ENCODE peak calls at places on chromosomes 3 and 15, in nine cellular contexts. S is AG04450; H is HEK293T; P is endodermal cell; M is activated CD8-positive, alpha-beta T cell treated with anti-CD3 and anti-CD28 coated beads, Interleukin-2, amount 10 ng/mL, durations not matched to agents 7 days and 5 days; C is heart left ventricle; K is activated naive CD4-positive, alpha-beta T cell treated with anti-CD3 and anti-CD28 coated beads for 36 hours; U is activated CD4-positive, alpha-beta T cell treated with anti-CD3 and anti-CD28 coated beads for 24 hours; F is memory B cell. W is an unnamed sample.
A peak's percentile ranks its signal among the peaks of the same experiment; 100 is the strongest.

GRCh38 chr3:36875397-36875796 is 69.5 kb downstream of the TRANK1 start:
- DNase-seq in S (no peak), H (no peak), P (no peak), M (no peak), C (no peak), K (no peak), U (no peak), F (no peak), W (no peak)

GRCh38 chr3:140493271-140493670 is 184.6 kb upstream of the TRIM42 start:
- DNase-seq in S (no peak), H (no peak), P (no peak), M (no peak), C (no peak), K (no peak), U (no peak), F (no peak), W (no peak)

GRCh38 chr15:62165029-62165792 is at the start of gene C2CD4B:
- DNase-seq in S (no peak), H (no peak), P (peak; percentile 90), M (peak; percentile 33), C (peak; percentile 84), K (peak; percentile 37), U (no peak), F (no peak), W (no peak)

GRCh38 chr15:97026781-97027180 is 696.3 kb downstream of the NR2F2 start:
- DNase-seq in S (no peak), H (no peak), P (no peak), M (no peak), C (no peak), K (no peak), U (no peak), F (no peak), W (no peak)

GRCh38 chr3:8937064-8938020 is 25.9 kb downstream of the RAD18 start:
- DNase-seq in S (peak; percentile 52), H (no peak), P (no peak), M (no peak), C (no peak), K (no peak), U (no peak), F (no peak), W (peak; percentile 57)

GRCh38 chr3:58567251-58567515 is 10.0 kb downstream of the FAM107A start:
- DNase-seq in S (no peak), H (no peak), P (peak; percentile 50), M (no peak), C (no peak), K (no peak), U (no peak), F (no peak), W (no peak)

GRCh38 chr15:100278596-100279380 is 63.0 kb downstream of the ADAMTS17 start:
- DNase-seq in S (no peak), H (peak; percentile 3), P (no peak), M (peak; percentile 4), C (no peak), K (no peak), U (no peak), F (no peak), W (no peak)

GRCh38 chr3:17552351-17552750 is 190.1 kb downstream of the TBC1D5 start:
- DNase-seq in S (no peak), H (no peak), P (no peak), M (no peak), C (no peak), K (no peak), U (no peak), F (no peak), W (no peak)

GRCh38 chr3:152322756-152323155 is 54.0 kb downstream of the MBNL1 start:
- DNase-seq in S (no peak), H (no peak), P (no peak), M (no peak), C (no peak), K (no peak), U (no peak), F (no peak), W (no peak)

GRCh38 chr15:80154336-80154735 is 1.5 kb downstream of the FAH start:
- DNase-seq in S (no peak), H (no peak), P (no peak), M (no peak), C (no peak), K (no peak), U (no peak), F (no peak), W (no peak)

GRCh38 chr15:94671845-94672524 is 440.6 kb downstream of the MCTP2 start:
- DNase-seq in S (peak; percentile 3), H (peak; percentile 65), P (peak; percentile 85), M (no peak), C (peak; percentile 12), K (no peak), U (no peak), F (no peak), W (peak; percentile 11)

GRCh38 chr3:187181454-187182170 is 15.7 kb upstream of the RTP1 start:
- DNase-seq in S (no peak), H (no peak), P (no peak), M (no peak), C (no peak), K (no peak), U (no peak), F (no peak), W (no peak)

GRCh38 chr3:138862531-138862923 is 27.8 kb upstream of the PIK3CB start:
- DNase-seq in S (no peak), H (no peak), P (peak; percentile 80), M (no peak), C (peak; percentile 25), K (no peak), U (no peak), F (no peak), W (no peak)

GRCh38 chr3:170780955-170781354 is 89.0 kb downstream of the RPL22L1 start:
- DNase-seq in S (no peak), H (no peak), P (no peak), M (no peak), C (no peak), K (no peak), U (no peak), F (no peak), W (no peak)